ENCODE peak calls at places on chromosomes 2 and 18, in four cellular contexts. S, K, B and Z are unnamed samples.
A peak's percentile ranks its signal among the peaks of the same experiment; 100 is the strongest.

GRCh38 chr18:32714571-32715148 is 58.2 kb downstream of the KLHL14 start:
- DNase-seq in K (no peak), B (peak; percentile 76), S (peak; percentile 60), Z (peak; percentile 15)

GRCh38 chr2:73759287-73759764 is 20.6 kb downstream of the DUSP11 start:
- DNase-seq in K (no peak), S (no peak), B (no peak), Z (no peak)

GRCh38 chr18:69787825-69788547 is 159.7 kb downstream of the CD226 start:
- DNase-seq in B (peak; percentile 77), K (no peak), S (no peak), Z (no peak)

GRCh38 chr2:207463996-207464395 is 65.8 kb upstream of the CREB1 start:
- DNase-seq in B (no peak), S (no peak), K (no peak), Z (no peak)

GRCh38 chr2:102657770-102658169 is 38.4 kb downstream of the SLC9A2 start:
- DNase-seq in K (no peak), S (no peak), B (peak; percentile 83), Z (no peak)

GRCh38 chr2:105610444-105611327 is 134.0 kb upstream of the NCK2 start:
- DNase-seq in S (peak; percentile 37), K (no peak), B (peak; percentile 27), Z (no peak)

GRCh38 chr2:119402106-119402505 is 29.5 kb upstream of the TMEM37 start:
- DNase-seq in B (no peak), S (no peak), K (no peak), Z (no peak)

GRCh38 chr2:88627856-88628568 is 748 bp upstream of the EIF2AK3 start:
- DNase-seq in S (peak; percentile 49), K (peak; percentile 78), B (peak; percentile 89), Z (peak; percentile 33)

GRCh38 chr2:238527565-238527964 is 100.8 kb downstream of the ASB1 start:
- DNase-seq in S (no peak), K (no peak), B (peak; percentile 71), Z (no peak)

GRCh38 chr2:96547203-96547641 is 10.7 kb downstream of the ARID5A start:
- DNase-seq in B (no peak), S (no peak), K (no peak), Z (no peak)

GRCh38 chr2:58427572-58428285 is 186.6 kb upstream of the FANCL start:
- DNase-seq in S (peak; percentile 2), B (no peak), K (no peak), Z (peak; percentile 11)

GRCh38 chr18:63342206-63342605 is 22.6 kb upstream of the BCL2 start:
- DNase-seq in S (no peak), K (no peak), B (peak; percentile 18), Z (peak; percentile 23)

GRCh38 chr2:16656784-16657391 is 8.7 kb downstream of the CYRIA start:
- DNase-seq in S (no peak), B (no peak), K (no peak), Z (no peak)

GRCh38 chr18:3508576-3509559 is 58.9 kb downstream of the TGIF1 start:
- DNase-seq in K (no peak), B (peak; percentile 42), S (no peak), Z (no peak)